ENCODE peak calls at places on chromosomes 3 and 15, in six cellular contexts. One of them, this sample, is unnamed.
A peak's percentile ranks its signal among the peaks of the same experiment; 100 is the strongest.

GRCh38 chr3:195580733-195581443 is 2.9 kb downstream of the APOD start:
- DNase-seq in HAP-1: no peak
- DNase-seq in stimulated activated CD4-positive, alpha-beta T cell treated with anti-CD3 and anti-CD28 coated beads, Interleukin-1b, Interleukin-23, amount 100 ng/mL, for 24 hours: no peak
- DNase-seq in right cardiac atrium: no peak
- DNase-seq in gastrocnemius medialis: no peak
- DNase-seq in adrenal gland: no peak
- DNase-seq in this sample: no peak

GRCh38 chr15:55218068-55218467 is 21.3 kb upstream of the RSL24D1 start:
- DNase-seq in right cardiac atrium: no peak
- DNase-seq in adrenal gland: no peak
- DNase-seq in gastrocnemius medialis: no peak
- DNase-seq in stimulated activated CD4-positive, alpha-beta T cell treated with anti-CD3 and anti-CD28 coated beads, Interleukin-1b, Interleukin-23, amount 100 ng/mL, for 24 hours: no peak
- DNase-seq in HAP-1: no peak
- DNase-seq in this sample: no peak

GRCh38 chr3:177905173-177905894 is 630.9 kb upstream of the KCNMB2 start:
- DNase-seq in HAP-1: no peak
- DNase-seq in right cardiac atrium: no peak
- DNase-seq in adrenal gland: no peak
- DNase-seq in stimulated activated CD4-positive, alpha-beta T cell treated with anti-CD3 and anti-CD28 coated beads, Interleukin-1b, Interleukin-23, amount 100 ng/mL, for 24 hours: no peak
- DNase-seq in gastrocnemius medialis: no peak
- DNase-seq in this sample: no peak

GRCh38 chr15:31279221-31280036 is 47.2 kb upstream of the KLF13 start:
- DNase-seq in HAP-1: no peak
- DNase-seq in right cardiac atrium: no peak
- DNase-seq in adrenal gland: peak; percentile 4
- DNase-seq in gastrocnemius medialis: no peak
- DNase-seq in stimulated activated CD4-positive, alpha-beta T cell treated with anti-CD3 and anti-CD28 coated beads, Interleukin-1b, Interleukin-23, amount 100 ng/mL, for 24 hours: no peak
- DNase-seq in this sample: peak; percentile 52

GRCh38 chr15:85742186-85742751 is 52.5 kb downstream of the KLHL25 start:
- DNase-seq in stimulated activated CD4-positive, alpha-beta T cell treated with anti-CD3 and anti-CD28 coated beads, Interleukin-1b, Interleukin-23, amount 100 ng/mL, for 24 hours: no peak
- DNase-seq in right cardiac atrium: no peak
- DNase-seq in gastrocnemius medialis: no peak
- DNase-seq in adrenal gland: no peak
- DNase-seq in HAP-1: no peak
- DNase-seq in this sample: peak; percentile 42

GRCh38 chr3:148360046-148360445 is 337.7 kb upstream of the AGTR1 start:
- DNase-seq in HAP-1: no peak
- DNase-seq in right cardiac atrium: no peak
- DNase-seq in gastrocnemius medialis: no peak
- DNase-seq in stimulated activated CD4-positive, alpha-beta T cell treated with anti-CD3 and anti-CD28 coated beads, Interleukin-1b, Interleukin-23, amount 100 ng/mL, for 24 hours: no peak
- DNase-seq in adrenal gland: no peak
- DNase-seq in this sample: no peak

GRCh38 chr15:66704019-66704782 is 2.2 kb downstream of the SMAD6 start:
- DNase-seq in gastrocnemius medialis: no peak
- DNase-seq in HAP-1: no peak
- DNase-seq in adrenal gland: no peak
- DNase-seq in right cardiac atrium: no peak
- DNase-seq in stimulated activated CD4-positive, alpha-beta T cell treated with anti-CD3 and anti-CD28 coated beads, Interleukin-1b, Interleukin-23, amount 100 ng/mL, for 24 hours: no peak
- DNase-seq in this sample: no peak

GRCh38 chr15:66825731-66826130 is 123.7 kb downstream of the SMAD6 start:
- DNase-seq in stimulated activated CD4-positive, alpha-beta T cell treated with anti-CD3 and anti-CD28 coated beads, Interleukin-1b, Interleukin-23, amount 100 ng/mL, for 24 hours: no peak
- DNase-seq in right cardiac atrium: no peak
- DNase-seq in gastrocnemius medialis: no peak
- DNase-seq in adrenal gland: no peak
- DNase-seq in HAP-1: no peak
- DNase-seq in this sample: peak; percentile 55

GRCh38 chr3:123229145-123229544 is 27.4 kb downstream of the SEC22A start:
- DNase-seq in HAP-1: no peak
- DNase-seq in stimulated activated CD4-positive, alpha-beta T cell treated with anti-CD3 and anti-CD28 coated beads, Interleukin-1b, Interleukin-23, amount 100 ng/mL, for 24 hours: no peak
- DNase-seq in adrenal gland: no peak
- DNase-seq in gastrocnemius medialis: no peak
- DNase-seq in right cardiac atrium: no peak
- DNase-seq in this sample: no peak

GRCh38 chr15:65902373-65902772 is 33.1 kb downstream of the RAB11A start:
- DNase-seq in right cardiac atrium: peak; percentile 59
- DNase-seq in gastrocnemius medialis: peak; percentile 17
- DNase-seq in adrenal gland: peak; percentile 34
- DNase-seq in stimulated activated CD4-positive, alpha-beta T cell treated with anti-CD3 and anti-CD28 coated beads, Interleukin-1b, Interleukin-23, amount 100 ng/mL, for 24 hours: no peak
- DNase-seq in HAP-1: no peak
- DNase-seq in this sample: peak; percentile 89

GRCh38 chr3:172159376-172159775 is 120.0 kb downstream of the FNDC3B start:
- DNase-seq in gastrocnemius medialis: no peak
- DNase-seq in right cardiac atrium: no peak
- DNase-seq in stimulated activated CD4-positive, alpha-beta T cell treated with anti-CD3 and anti-CD28 coated beads, Interleukin-1b, Interleukin-23, amount 100 ng/mL, for 24 hours: no peak
- DNase-seq in HAP-1: no peak
- DNase-seq in adrenal gland: no peak
- DNase-seq in this sample: no peak

GRCh38 chr3:194711913-194712312 is 26.2 kb downstream of the FAM43A start:
- DNase-seq in adrenal gland: peak; percentile 35
- DNase-seq in stimulated activated CD4-positive, alpha-beta T cell treated with anti-CD3 and anti-CD28 coated beads, Interleukin-1b, Interleukin-23, amount 100 ng/mL, for 24 hours: no peak
- DNase-seq in HAP-1: no peak
- DNase-seq in gastrocnemius medialis: peak; percentile 80
- DNase-seq in right cardiac atrium: peak; percentile 23
- DNase-seq in this sample: peak; percentile 77

GRCh38 chr15:42802168-42802567 is 65.2 kb upstream of the CDAN1 start:
- DNase-seq in right cardiac atrium: no peak
- DNase-seq in HAP-1: no peak
- DNase-seq in adrenal gland: no peak
- DNase-seq in gastrocnemius medialis: no peak
- DNase-seq in stimulated activated CD4-positive, alpha-beta T cell treated with anti-CD3 and anti-CD28 coated beads, Interleukin-1b, Interleukin-23, amount 100 ng/mL, for 24 hours: no peak
- DNase-seq in this sample: peak; percentile 68

GRCh38 chr15:64045774-64046346 is 425 bp downstream of the DAPK2 start:
- DNase-seq in right cardiac atrium: peak; percentile 35
- DNase-seq in gastrocnemius medialis: no peak
- DNase-seq in HAP-1: no peak
- DNase-seq in stimulated activated CD4-positive, alpha-beta T cell treated with anti-CD3 and anti-CD28 coated beads, Interleukin-1b, Interleukin-23, amount 100 ng/mL, for 24 hours: no peak
- DNase-seq in adrenal gland: peak; percentile 29
- DNase-seq in this sample: no peak

GRCh38 chr3:9876991-9877390 is 3.1 kb downstream of the CIDEC start:
- DNase-seq in stimulated activated CD4-positive, alpha-beta T cell treated with anti-CD3 and anti-CD28 coated beads, Interleukin-1b, Interleukin-23, amount 100 ng/mL, for 24 hours: no peak
- DNase-seq in gastrocnemius medialis: no peak
- DNase-seq in HAP-1: no peak
- DNase-seq in right cardiac atrium: no peak
- DNase-seq in adrenal gland: no peak
- DNase-seq in this sample: no peak

GRCh38 chr3:150905339-150905738 is at the start of gene MINDY4B:
- DNase-seq in HAP-1: no peak
- DNase-seq in right cardiac atrium: no peak
- DNase-seq in gastrocnemius medialis: no peak
- DNase-seq in stimulated activated CD4-positive, alpha-beta T cell treated with anti-CD3 and anti-CD28 coated beads, Interleukin-1b, Interleukin-23, amount 100 ng/mL, for 24 hours: no peak
- DNase-seq in adrenal gland: no peak
- DNase-seq in this sample: no peak

GRCh38 chr3:9198805-9199386 is 50.5 kb downstream of the SRGAP3 start:
- DNase-seq in right cardiac atrium: no peak
- DNase-seq in HAP-1: no peak
- DNase-seq in gastrocnemius medialis: no peak
- DNase-seq in stimulated activated CD4-positive, alpha-beta T cell treated with anti-CD3 and anti-CD28 coated beads, Interleukin-1b, Interleukin-23, amount 100 ng/mL, for 24 hours: no peak
- DNase-seq in adrenal gland: no peak
- DNase-seq in this sample: no peak

GRCh38 chr3:24493951-24494615 is 567 bp downstream of the THRB start:
- DNase-seq in HAP-1: peak; percentile 49
- DNase-seq in gastrocnemius medialis: peak; percentile 87
- DNase-seq in adrenal gland: peak; percentile 85
- DNase-seq in right cardiac atrium: peak; percentile 85
- DNase-seq in stimulated activated CD4-positive, alpha-beta T cell treated with anti-CD3 and anti-CD28 coated beads, Interleukin-1b, Interleukin-23, amount 100 ng/mL, for 24 hours: no peak
- DNase-seq in this sample: peak; percentile 62

GRCh38 chr15:46126581-46126980 is 491.8 kb downstream of the SQOR start:
- DNase-seq in HAP-1: no peak
- DNase-seq in right cardiac atrium: no peak
- DNase-seq in stimulated activated CD4-positive, alpha-beta T cell treated with anti-CD3 and anti-CD28 coated beads, Interleukin-1b, Interleukin-23, amount 100 ng/mL, for 24 hours: no peak
- DNase-seq in adrenal gland: no peak
- DNase-seq in gastrocnemius medialis: no peak
- DNase-seq in this sample: no peak

GRCh38 chr3:42102569-42102968 is 11.4 kb downstream of the TRAK1 start:
- DNase-seq in right cardiac atrium: no peak
- DNase-seq in HAP-1: no peak
- DNase-seq in adrenal gland: peak; percentile 66
- DNase-seq in stimulated activated CD4-positive, alpha-beta T cell treated with anti-CD3 and anti-CD28 coated beads, Interleukin-1b, Interleukin-23, amount 100 ng/mL, for 24 hours: no peak
- DNase-seq in gastrocnemius medialis: no peak
- DNase-seq in this sample: no peak

GRCh38 chr3:36579746-36580145 is 184.6 kb downstream of the DCLK3 start:
- DNase-seq in gastrocnemius medialis: no peak
- DNase-seq in right cardiac atrium: no peak
- DNase-seq in stimulated activated CD4-positive, alpha-beta T cell treated with anti-CD3 and anti-CD28 coated beads, Interleukin-1b, Interleukin-23, amount 100 ng/mL, for 24 hours: no peak
- DNase-seq in adrenal gland: no peak
- DNase-seq in HAP-1: no peak
- DNase-seq in this sample: no peak

GRCh38 chr15:95247068-95247984 is 1016.0 kb downstream of the MCTP2 start:
- DNase-seq in gastrocnemius medialis: no peak
- DNase-seq in right cardiac atrium: no peak
- DNase-seq in adrenal gland: no peak
- DNase-seq in HAP-1: no peak
- DNase-seq in stimulated activated CD4-positive, alpha-beta T cell treated with anti-CD3 and anti-CD28 coated beads, Interleukin-1b, Interleukin-23, amount 100 ng/mL, for 24 hours: no peak
- DNase-seq in this sample: peak; percentile 98

GRCh38 chr15:77840962-77841361 is 208.2 kb upstream of the LINGO1 start:
- DNase-seq in right cardiac atrium: no peak
- DNase-seq in gastrocnemius medialis: no peak
- DNase-seq in HAP-1: no peak
- DNase-seq in stimulated activated CD4-positive, alpha-beta T cell treated with anti-CD3 and anti-CD28 coated beads, Interleukin-1b, Interleukin-23, amount 100 ng/mL, for 24 hours: no peak
- DNase-seq in adrenal gland: no peak
- DNase-seq in this sample: peak; percentile 91

GRCh38 chr3:10515884-10516495 is 10.6 kb upstream of the ATP2B2 start:
- DNase-seq in stimulated activated CD4-positive, alpha-beta T cell treated with anti-CD3 and anti-CD28 coated beads, Interleukin-1b, Interleukin-23, amount 100 ng/mL, for 24 hours: no peak
- DNase-seq in HAP-1: no peak
- DNase-seq in adrenal gland: no peak
- DNase-seq in gastrocnemius medialis: no peak
- DNase-seq in right cardiac atrium: no peak
- DNase-seq in this sample: peak; percentile 11

GRCh38 chr15:77181305-77182074 is 110.6 kb upstream of the TSPAN3 start:
- DNase-seq in HAP-1: no peak
- DNase-seq in gastrocnemius medialis: no peak
- DNase-seq in stimulated activated CD4-positive, alpha-beta T cell treated with anti-CD3 and anti-CD28 coated beads, Interleukin-1b, Interleukin-23, amount 100 ng/mL, for 24 hours: no peak
- DNase-seq in right cardiac atrium: no peak
- DNase-seq in adrenal gland: no peak
- DNase-seq in this sample: no peak

GRCh38 chr3:9345041-9345440 is 17.8 kb upstream of the THUMPD3 start:
- DNase-seq in HAP-1: no peak
- DNase-seq in gastrocnemius medialis: no peak
- DNase-seq in stimulated activated CD4-positive, alpha-beta T cell treated with anti-CD3 and anti-CD28 coated beads, Interleukin-1b, Interleukin-23, amount 100 ng/mL, for 24 hours: no peak
- DNase-seq in right cardiac atrium: no peak
- DNase-seq in adrenal gland: no peak
- DNase-seq in this sample: no peak

GRCh38 chr3:8529197-8529637 is 27.6 kb downstream of the LMCD1 start:
- DNase-seq in right cardiac atrium: peak; percentile 46
- DNase-seq in gastrocnemius medialis: no peak
- DNase-seq in stimulated activated CD4-positive, alpha-beta T cell treated with anti-CD3 and anti-CD28 coated beads, Interleukin-1b, Interleukin-23, amount 100 ng/mL, for 24 hours: no peak
- DNase-seq in adrenal gland: no peak
- DNase-seq in HAP-1: no peak
- DNase-seq in this sample: no peak

GRCh38 chr3:49664300-49664699 is 9.9 kb upstream of the APEH start:
- DNase-seq in stimulated activated CD4-positive, alpha-beta T cell treated with anti-CD3 and anti-CD28 coated beads, Interleukin-1b, Interleukin-23, amount 100 ng/mL, for 24 hours: no peak
- DNase-seq in gastrocnemius medialis: no peak
- DNase-seq in adrenal gland: no peak
- DNase-seq in right cardiac atrium: no peak
- DNase-seq in HAP-1: no peak
- DNase-seq in this sample: no peak

GRCh38 chr3:42732829-42733459 is 30.3 kb upstream of the HHATL start:
- DNase-seq in adrenal gland: no peak
- DNase-seq in right cardiac atrium: no peak
- DNase-seq in gastrocnemius medialis: no peak
- DNase-seq in HAP-1: no peak
- DNase-seq in stimulated activated CD4-positive, alpha-beta T cell treated with anti-CD3 and anti-CD28 coated beads, Interleukin-1b, Interleukin-23, amount 100 ng/mL, for 24 hours: no peak
- DNase-seq in this sample: no peak

GRCh38 chr3:185914911-185915629 is 22.7 kb downstream of the TRA2B start:
- DNase-seq in stimulated activated CD4-positive, alpha-beta T cell treated with anti-CD3 and anti-CD28 coated beads, Interleukin-1b, Interleukin-23, amount 100 ng/mL, for 24 hours: no peak
- DNase-seq in gastrocnemius medialis: no peak
- DNase-seq in adrenal gland: no peak
- DNase-seq in right cardiac atrium: no peak
- DNase-seq in HAP-1: no peak
- DNase-seq in this sample: no peak

GRCh38 chr15:90230610-90231009 is 3.1 kb downstream of the CIB1 start:
- DNase-seq in right cardiac atrium: no peak
- DNase-seq in stimulated activated CD4-positive, alpha-beta T cell treated with anti-CD3 and anti-CD28 coated beads, Interleukin-1b, Interleukin-23, amount 100 ng/mL, for 24 hours: no peak
- DNase-seq in HAP-1: no peak
- DNase-seq in adrenal gland: no peak
- DNase-seq in gastrocnemius medialis: no peak
- DNase-seq in this sample: no peak

GRCh38 chr3:123464211-123464610 is 15.3 kb upstream of the ADCY5 start:
- DNase-seq in HAP-1: no peak
- DNase-seq in right cardiac atrium: no peak
- DNase-seq in stimulated activated CD4-positive, alpha-beta T cell treated with anti-CD3 and anti-CD28 coated beads, Interleukin-1b, Interleukin-23, amount 100 ng/mL, for 24 hours: no peak
- DNase-seq in adrenal gland: no peak
- DNase-seq in gastrocnemius medialis: no peak
- DNase-seq in this sample: no peak